ENCODE peak calls at places on chromosome 20, in eight cellular contexts. One of them, this sample, is unnamed.

GRCh38 chr20:48523191-48523757 is 304.5 kb downstream of the PREX1 start:
- DNase-seq in brain microvascular endothelial cell: peak; percentile 57
- DNase-seq in A549: peak; percentile 47
- DNase-seq in endothelial cell of umbilical vein: peak; percentile 61
- DNase-seq in left ventricle myocardium inferior: no peak
- DNase-seq in fibroblast of lung: peak; percentile 66
- DNase-seq in dorsolateral prefrontal cortex: no peak
- DNase-seq in tibial artery: no peak
- DNase-seq in this sample: peak; percentile 11

GRCh38 chr20:44056010-44056698 is 130.8 kb downstream of the JPH2 start:
- DNase-seq in dorsolateral prefrontal cortex: peak; percentile 52
- DNase-seq in tibial artery: peak; percentile 41
- DNase-seq in endothelial cell of umbilical vein: peak; percentile 26
- DNase-seq in A549: peak; percentile 19
- DNase-seq in left ventricle myocardium inferior: no peak
- DNase-seq in brain microvascular endothelial cell: peak; percentile 23
- DNase-seq in fibroblast of lung: no peak
- DNase-seq in this sample: peak; percentile 7

GRCh38 chr20:9989066-9989724 is 45.6 kb upstream of the ANKEF1 start:
- DNase-seq in endothelial cell of umbilical vein: peak; percentile 33
- DNase-seq in fibroblast of lung: peak; percentile 79
- DNase-seq in A549: no peak
- DNase-seq in brain microvascular endothelial cell: peak; percentile 43
- DNase-seq in dorsolateral prefrontal cortex: no peak
- DNase-seq in left ventricle myocardium inferior: no peak
- DNase-seq in tibial artery: no peak
- DNase-seq in this sample: no peak

GRCh38 chr20:37346526-37347346 is 796 bp downstream of the SRC start:
- DNase-seq in brain microvascular endothelial cell: no peak
- DNase-seq in fibroblast of lung: no peak
- DNase-seq in tibial artery: peak; percentile 69
- DNase-seq in A549: no peak
- DNase-seq in left ventricle myocardium inferior: no peak
- DNase-seq in endothelial cell of umbilical vein: no peak
- DNase-seq in dorsolateral prefrontal cortex: no peak
- DNase-seq in this sample: no peak

GRCh38 chr20:35434085-35435005 is 3.7 kb downstream of the GDF5 start:
- DNase-seq in endothelial cell of umbilical vein: no peak
- DNase-seq in dorsolateral prefrontal cortex: no peak
- DNase-seq in left ventricle myocardium inferior: peak; percentile 54
- DNase-seq in fibroblast of lung: no peak
- DNase-seq in brain microvascular endothelial cell: no peak
- DNase-seq in tibial artery: no peak
- DNase-seq in A549: no peak
- DNase-seq in this sample: no peak

GRCh38 chr20:9483131-9483530 is 31.3 kb upstream of the LAMP5 start:
- DNase-seq in tibial artery: no peak
- DNase-seq in dorsolateral prefrontal cortex: no peak
- DNase-seq in brain microvascular endothelial cell: no peak
- DNase-seq in endothelial cell of umbilical vein: no peak
- DNase-seq in left ventricle myocardium inferior: no peak
- DNase-seq in A549: no peak
- DNase-seq in fibroblast of lung: no peak
- DNase-seq in this sample: no peak

GRCh38 chr20:48807586-48808381 is 20.0 kb downstream of the PREX1 start:
- DNase-seq in tibial artery: no peak
- DNase-seq in dorsolateral prefrontal cortex: peak; percentile 60
- DNase-seq in fibroblast of lung: peak; percentile 13
- DNase-seq in brain microvascular endothelial cell: no peak
- DNase-seq in left ventricle myocardium inferior: peak; percentile 55
- DNase-seq in A549: no peak
- DNase-seq in endothelial cell of umbilical vein: no peak
- DNase-seq in this sample: no peak

GRCh38 chr20:40953856-40954255 is 74.8 kb upstream of the TOP1 start:
- DNase-seq in tibial artery: no peak
- DNase-seq in endothelial cell of umbilical vein: no peak
- DNase-seq in left ventricle myocardium inferior: no peak
- DNase-seq in fibroblast of lung: peak; percentile 58
- DNase-seq in brain microvascular endothelial cell: no peak
- DNase-seq in A549: no peak
- DNase-seq in dorsolateral prefrontal cortex: no peak
- DNase-seq in this sample: peak; percentile 19

GRCh38 chr20:20549267-20549612 is 163.2 kb downstream of the RALGAPA2 start:
- DNase-seq in dorsolateral prefrontal cortex: no peak
- DNase-seq in fibroblast of lung: peak; percentile 10
- DNase-seq in tibial artery: no peak
- DNase-seq in left ventricle myocardium inferior: no peak
- DNase-seq in brain microvascular endothelial cell: no peak
- DNase-seq in endothelial cell of umbilical vein: no peak
- DNase-seq in A549: no peak
- DNase-seq in this sample: no peak

GRCh38 chr20:38617011-38617829 is 15.6 kb downstream of the ARHGAP40 start:
- DNase-seq in fibroblast of lung: peak; percentile 79
- DNase-seq in dorsolateral prefrontal cortex: no peak
- DNase-seq in A549: peak; percentile 38
- DNase-seq in brain microvascular endothelial cell: peak; percentile 37
- DNase-seq in left ventricle myocardium inferior: no peak
- DNase-seq in endothelial cell of umbilical vein: no peak
- DNase-seq in tibial artery: no peak
- DNase-seq in this sample: no peak

GRCh38 chr20:49562341-49563014 is 5.5 kb downstream of the PTGIS start:
- DNase-seq in dorsolateral prefrontal cortex: no peak
- DNase-seq in left ventricle myocardium inferior: peak; percentile 80
- DNase-seq in A549: no peak
- DNase-seq in brain microvascular endothelial cell: peak; percentile 77
- DNase-seq in tibial artery: peak; percentile 98
- DNase-seq in endothelial cell of umbilical vein: peak; percentile 96
- DNase-seq in fibroblast of lung: peak; percentile 93
- DNase-seq in this sample: peak; percentile 86

GRCh38 chr20:2337142-2337541 is 41.3 kb downstream of the TGM3 start:
- DNase-seq in tibial artery: no peak
- DNase-seq in A549: no peak
- DNase-seq in brain microvascular endothelial cell: no peak
- DNase-seq in dorsolateral prefrontal cortex: no peak
- DNase-seq in endothelial cell of umbilical vein: no peak
- DNase-seq in fibroblast of lung: no peak
- DNase-seq in left ventricle myocardium inferior: no peak
- DNase-seq in this sample: no peak

GRCh38 chr20:33521461-33521860 is 31.6 kb downstream of the CBFA2T2 start:
- DNase-seq in A549: no peak
- DNase-seq in left ventricle myocardium inferior: no peak
- DNase-seq in brain microvascular endothelial cell: no peak
- DNase-seq in fibroblast of lung: no peak
- DNase-seq in dorsolateral prefrontal cortex: no peak
- DNase-seq in tibial artery: no peak
- DNase-seq in endothelial cell of umbilical vein: no peak
- DNase-seq in this sample: no peak

DNA sequence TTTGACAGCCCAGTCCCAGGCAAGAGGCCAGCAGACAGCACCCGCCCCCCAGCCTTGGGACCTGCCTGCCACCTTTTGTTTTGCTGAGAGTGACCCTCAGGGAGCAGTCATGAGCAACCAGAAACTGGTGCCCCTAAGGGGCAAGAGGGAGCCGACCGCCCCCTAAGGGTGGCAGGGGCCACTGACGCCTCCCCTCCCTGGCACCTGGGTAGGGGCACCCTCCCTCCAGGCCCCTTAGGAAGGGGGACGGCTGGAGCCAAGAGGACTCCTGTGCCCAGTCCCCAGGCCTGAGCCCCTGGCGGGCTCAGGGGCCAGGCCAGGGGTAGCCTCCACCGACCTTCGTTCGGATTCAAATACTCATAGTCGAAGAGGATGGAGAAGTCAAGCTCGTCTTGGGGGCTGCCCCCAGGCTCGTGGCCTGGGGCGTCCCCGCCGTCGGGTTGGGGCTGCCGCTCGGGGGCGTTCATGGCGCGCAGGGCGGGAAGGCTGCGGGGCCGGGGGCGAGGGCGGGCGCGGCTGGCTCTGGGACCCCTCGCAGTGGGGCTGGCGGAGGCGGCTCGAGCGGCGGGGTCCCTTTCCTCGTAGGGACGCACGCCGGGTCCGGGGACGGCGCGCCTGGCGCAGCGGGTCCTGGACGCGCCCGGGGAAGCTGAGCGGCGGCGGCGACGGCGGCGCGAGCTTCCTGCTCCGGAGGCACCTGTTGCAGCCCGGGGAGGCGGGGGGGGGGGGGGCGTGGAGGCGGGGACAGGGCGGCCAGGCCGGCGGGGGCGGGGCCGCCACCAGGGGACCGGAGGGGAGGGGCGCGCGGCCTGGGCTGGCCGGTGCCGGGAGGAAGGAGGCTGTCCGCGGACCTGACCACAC is at the start of gene NFATC2:
- DNase-seq in fibroblast of lung: no peak
- DNase-seq in A549: no peak
- DNase-seq in endothelial cell of umbilical vein: peak; percentile 45
- DNase-seq in dorsolateral prefrontal cortex: no peak
- DNase-seq in left ventricle myocardium inferior: peak; percentile 52
- DNase-seq in tibial artery: no peak
- DNase-seq in brain microvascular endothelial cell: no peak
- DNase-seq in this sample: no peak
- H3K27ac ChIP-seq in fibroblast of lung: no peak within 1 kb of the TSS
- H3K27ac ChIP-seq in A549: no peak within 1 kb of the TSS
- H3K27ac ChIP-seq in endothelial cell of umbilical vein: peak within 1 kb of the TSS; percentile 42
- H3K27ac ChIP-seq in dorsolateral prefrontal cortex: peak within 1 kb of the TSS; percentile 45
- H3K27ac ChIP-seq in left ventricle myocardium inferior: peak within 1 kb of the TSS; percentile 80
- H3K27ac ChIP-seq in tibial artery: peak within 1 kb of the TSS; percentile 25
- H3K27ac ChIP-seq in brain microvascular endothelial cell: no peak within 1 kb of the TSS
- H3K27ac ChIP-seq in this sample: no peak within 1 kb of the TSS

DNA sequence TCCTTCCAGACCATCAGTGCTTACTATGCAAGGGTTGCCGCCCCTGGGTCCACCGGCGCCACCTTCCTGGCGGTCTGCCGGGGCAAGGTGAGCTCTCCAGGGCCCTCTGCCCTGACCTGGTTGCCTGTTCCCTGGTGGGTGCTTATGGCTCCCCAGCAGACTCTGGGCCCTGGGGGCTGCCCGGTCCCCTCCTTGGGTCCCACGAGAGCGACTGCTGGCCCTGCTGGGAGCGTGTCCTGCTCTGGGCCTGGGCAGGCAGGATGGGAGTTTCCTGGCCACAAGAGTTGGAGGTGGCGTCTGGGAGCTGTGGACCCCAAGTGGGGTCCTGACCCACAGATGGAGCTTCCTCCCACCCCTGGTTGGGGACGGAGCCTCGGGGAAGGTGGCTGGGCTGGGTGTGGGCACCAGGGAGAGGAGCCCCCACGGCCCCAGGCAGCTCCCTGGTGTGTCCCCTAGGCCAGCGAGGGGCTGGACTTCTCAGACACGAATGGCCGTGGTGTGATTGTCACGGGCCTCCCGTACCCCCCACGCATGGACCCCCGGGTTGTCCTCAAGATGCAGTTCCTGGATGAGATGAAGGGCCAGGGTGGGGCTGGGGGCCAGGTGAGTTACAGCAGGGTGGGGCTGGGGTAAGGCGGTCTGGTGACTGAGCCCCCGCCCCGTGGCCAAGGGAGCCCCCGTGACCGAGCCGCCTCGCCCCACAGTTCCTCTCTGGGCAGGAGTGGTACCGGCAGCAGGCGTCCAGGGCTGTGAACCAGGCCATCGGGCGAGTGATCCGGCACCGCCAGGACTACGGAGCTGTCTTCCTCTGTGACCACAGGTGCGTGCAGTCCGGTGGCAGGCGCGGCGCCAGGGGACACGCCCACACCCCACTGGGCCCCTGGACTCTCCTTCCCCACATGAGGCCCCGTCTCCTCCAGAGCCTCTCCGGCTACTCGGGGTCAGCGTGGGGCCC is 7.1 kb upstream of the TNFRSF6B start:
- DNase-seq in brain microvascular endothelial cell: no peak
- DNase-seq in A549: no peak
- DNase-seq in endothelial cell of umbilical vein: no peak
- DNase-seq in tibial artery: no peak
- DNase-seq in fibroblast of lung: no peak
- DNase-seq in left ventricle myocardium inferior: no peak
- DNase-seq in dorsolateral prefrontal cortex: no peak
- DNase-seq in this sample: no peak
- H3K27ac ChIP-seq in brain microvascular endothelial cell: no peak overlapping the region
- H3K27ac ChIP-seq in A549: peak overlapping the region; percentile 83
- H3K27ac ChIP-seq in endothelial cell of umbilical vein: no peak overlapping the region
- H3K27ac ChIP-seq in tibial artery: no peak overlapping the region
- H3K27ac ChIP-seq in fibroblast of lung: no peak overlapping the region
- H3K27ac ChIP-seq in left ventricle myocardium inferior: peak overlapping the region; percentile 96
- H3K27ac ChIP-seq in dorsolateral prefrontal cortex: peak overlapping the region; percentile 86
- H3K27ac ChIP-seq in this sample: no peak overlapping the region

GRCh38 chr20:45308078-45308778 is at the start of gene MATN4:
- DNase-seq in A549: no peak
- DNase-seq in tibial artery: no peak
- DNase-seq in endothelial cell of umbilical vein: no peak
- DNase-seq in brain microvascular endothelial cell: no peak
- DNase-seq in left ventricle myocardium inferior: no peak
- DNase-seq in dorsolateral prefrontal cortex: no peak
- DNase-seq in fibroblast of lung: no peak
- DNase-seq in this sample: no peak

GRCh38 chr20:45306431-45306982 is at the start of gene RBPJL:
- DNase-seq in dorsolateral prefrontal cortex: no peak
- DNase-seq in endothelial cell of umbilical vein: no peak
- DNase-seq in A549: no peak
- DNase-seq in tibial artery: peak; percentile 64
- DNase-seq in fibroblast of lung: no peak
- DNase-seq in left ventricle myocardium inferior: no peak
- DNase-seq in brain microvascular endothelial cell: no peak
- DNase-seq in this sample: no peak

GRCh38 chr20:45307076-45307645 is 521 bp downstream of the RBPJL start:
- DNase-seq in fibroblast of lung: no peak
- DNase-seq in dorsolateral prefrontal cortex: no peak
- DNase-seq in left ventricle myocardium inferior: no peak
- DNase-seq in A549: no peak
- DNase-seq in endothelial cell of umbilical vein: no peak
- DNase-seq in tibial artery: no peak
- DNase-seq in brain microvascular endothelial cell: no peak
- DNase-seq in this sample: no peak

GRCh38 chr20:45311589-45312211 is 3.6 kb upstream of the MATN4 start:
- DNase-seq in brain microvascular endothelial cell: no peak
- DNase-seq in fibroblast of lung: peak; percentile 38
- DNase-seq in A549: peak; percentile 78
- DNase-seq in dorsolateral prefrontal cortex: peak; percentile 61
- DNase-seq in left ventricle myocardium inferior: peak; percentile 40
- DNase-seq in tibial artery: no peak
- DNase-seq in endothelial cell of umbilical vein: peak; percentile 37
- DNase-seq in this sample: peak; percentile 20

GRCh38 chr20:45309075-45309474 is 976 bp upstream of the MATN4 start:
- DNase-seq in brain microvascular endothelial cell: no peak
- DNase-seq in dorsolateral prefrontal cortex: no peak
- DNase-seq in left ventricle myocardium inferior: no peak
- DNase-seq in fibroblast of lung: no peak
- DNase-seq in endothelial cell of umbilical vein: no peak
- DNase-seq in tibial artery: peak; percentile 23
- DNase-seq in A549: no peak
- DNase-seq in this sample: no peak
- H3K27ac ChIP-seq in brain microvascular endothelial cell: no peak overlapping the region
- H3K27ac ChIP-seq in dorsolateral prefrontal cortex: no peak overlapping the region
- H3K27ac ChIP-seq in left ventricle myocardium inferior: no peak overlapping the region
- H3K27ac ChIP-seq in fibroblast of lung: no peak overlapping the region
- H3K27ac ChIP-seq in endothelial cell of umbilical vein: no peak overlapping the region
- H3K27ac ChIP-seq in tibial artery: no peak overlapping the region
- H3K27ac ChIP-seq in A549: no peak overlapping the region
- H3K27ac ChIP-seq in this sample: no peak overlapping the region

DNA sequence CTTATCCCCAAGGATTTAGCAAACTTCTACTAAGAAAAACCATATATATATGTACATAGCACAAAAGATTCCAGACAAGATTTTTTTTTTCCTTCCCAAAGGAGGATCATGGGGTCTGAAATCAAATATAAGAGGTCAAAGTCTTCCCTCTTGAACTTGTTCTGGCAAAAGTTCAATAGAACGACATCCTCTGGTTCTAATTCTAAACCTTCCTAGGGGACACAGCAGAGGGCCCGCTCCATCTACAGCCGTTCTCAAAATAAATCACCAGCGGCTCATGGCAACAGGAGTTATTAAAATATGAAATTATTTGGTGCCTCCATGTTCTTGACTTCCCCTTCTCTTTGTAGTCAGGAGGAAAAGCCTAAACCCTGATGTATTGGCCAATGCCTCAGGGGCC is 29.0 kb downstream of the ANKRD60 start:
- DNase-seq in endothelial cell of umbilical vein: no peak
- DNase-seq in left ventricle myocardium inferior: no peak
- DNase-seq in A549: no peak
- DNase-seq in dorsolateral prefrontal cortex: no peak
- DNase-seq in fibroblast of lung: no peak
- DNase-seq in tibial artery: no peak
- DNase-seq in brain microvascular endothelial cell: no peak
- DNase-seq in this sample: no peak
- H3K27ac ChIP-seq in endothelial cell of umbilical vein: no peak overlapping the region
- H3K27ac ChIP-seq in left ventricle myocardium inferior: peak overlapping the region; percentile 50
- H3K27ac ChIP-seq in A549: peak overlapping the region; percentile 37
- H3K27ac ChIP-seq in dorsolateral prefrontal cortex: no peak overlapping the region
- H3K27ac ChIP-seq in fibroblast of lung: no peak overlapping the region
- H3K27ac ChIP-seq in tibial artery: no peak overlapping the region
- H3K27ac ChIP-seq in brain microvascular endothelial cell: no peak overlapping the region
- H3K27ac ChIP-seq in this sample: no peak overlapping the region